ENCODE peak calls at places on chromosomes 16 and 17, in seven cellular contexts. T is AG04449; R is NCI-H2107; P is GM18507; M is ELR; E is fibroblast of lung; D is stimulated activated naive CD8-positive, alpha-beta T cell treated with anti-CD3 and anti-CD28 coated beads, Interleukin-15, Interleukin-2, amounts not matched to agents 100 U/mL and 50 U/mL, for 24 hours. Q is an unnamed sample.

GRCh38 chr17:14672830-14673229 is 371.9 kb downstream of the HS3ST3B1 start:
- DNase-seq in E (peak; percentile 84), M (peak; percentile 29), R (no peak), D (no peak), P (no peak), T (peak; percentile 29), Q (peak; percentile 31)

GRCh38 chr16:53035176-53035942 is 17.3 kb downstream of the CHD9NB start:
- DNase-seq in E (no peak), P (no peak), D (no peak), M (no peak), T (no peak), R (no peak), Q (no peak)

GRCh38 chr17:40516581-40517285 is 15.3 kb upstream of the TNS4 start:
- DNase-seq in P (peak; percentile 57), E (no peak), T (no peak), D (peak; percentile 65), M (peak; percentile 80), R (no peak), Q (no peak)

GRCh38 chr17:81020767-81021497 is 14.0 kb upstream of the BAIAP2 start:
- DNase-seq in T (no peak), M (no peak), P (no peak), R (no peak), E (peak; percentile 34), D (no peak), Q (peak; percentile 73)

GRCh38 chr17:72510454-72511016 is 389.7 kb downstream of the SOX9 start:
- DNase-seq in D (no peak), E (peak; percentile 46), T (no peak), R (peak; percentile 47), M (no peak), P (no peak), Q (no peak)

GRCh38 chr17:81879121-81879520 is 8.0 kb upstream of the ARHGDIA start:
- DNase-seq in D (no peak), E (no peak), P (no peak), T (no peak), M (no peak), R (no peak), Q (no peak)

GRCh38 chr17:37605081-37605480 is 4.1 kb downstream of the SYNRG start:
- DNase-seq in R (no peak), M (peak; percentile 70), E (no peak), T (no peak), D (no peak), P (no peak), Q (no peak)

GRCh38 chr16:87351320-87351698 is 32.3 kb downstream of the FBXO31 start:
- DNase-seq in R (no peak), M (no peak), P (no peak), E (no peak), D (no peak), T (no peak), Q (peak; percentile 3)

GRCh38 chr16:81730090-81731051 is 48.7 kb upstream of the PLCG2 start:
- DNase-seq in E (peak; percentile 80), M (peak; percentile 80), D (peak; percentile 73), T (peak; percentile 3), P (no peak), R (peak; percentile 96), Q (peak; percentile 73)

GRCh38 chr17:50279181-50279526 is 4.9 kb downstream of the TMEM92 start:
- DNase-seq in R (no peak), D (no peak), P (no peak), E (no peak), M (peak; percentile 75), T (no peak), Q (no peak)

GRCh38 chr17:7393613-7394451 is 493 bp downstream of the PLSCR3 start:
- DNase-seq in T (no peak), E (no peak), R (no peak), P (no peak), M (peak; percentile 43), D (peak; percentile 66), Q (no peak)

GRCh38 chr17:78826836-78827509 is 13.6 kb downstream of the USP36 start:
- DNase-seq in D (no peak), T (no peak), R (no peak), M (no peak), E (no peak), P (no peak), Q (no peak)

GRCh38 chr17:5019475-5019956 is 15.7 kb downstream of the SLC52A1 start:
- DNase-seq in T (no peak), E (no peak), R (no peak), D (peak; percentile 57), P (no peak), M (peak; percentile 58), Q (no peak)

GRCh38 chr17:75785016-75785769 is 587 bp downstream of the UNK start:
- DNase-seq in R (peak; percentile 70), M (peak; percentile 94), E (peak; percentile 94), D (peak; percentile 93), P (peak; percentile 72), T (no peak), Q (peak; percentile 88)

GRCh38 chr16:31071861-31072260 is 2.2 kb downstream of the ZNF668 start:
- DNase-seq in R (no peak), E (peak; percentile 77), T (no peak), P (no peak), D (no peak), M (peak; percentile 60), Q (peak; percentile 89)

GRCh38 chr16:13070268-13070667 is 168.9 kb downstream of the SHISA9 start:
- DNase-seq in M (no peak), P (no peak), T (no peak), R (no peak), E (no peak), D (no peak), Q (no peak)

GRCh38 chr17:4583796-4584124 is 569 bp upstream of the SMTNL2 start:
- DNase-seq in E (no peak), R (no peak), D (no peak), T (no peak), M (peak; percentile 45), P (no peak), Q (no peak)

GRCh38 chr17:32527146-32527545 is 40.4 kb downstream of the CDK5R1 start:
- DNase-seq in D (no peak), M (no peak), E (no peak), T (no peak), R (no peak), P (no peak), Q (no peak)

GRCh38 chr16:89187337-89188063 is 12.8 kb downstream of the SLC22A31 start:
- DNase-seq in R (no peak), M (peak; percentile 46), P (no peak), T (no peak), D (peak; percentile 53), E (peak; percentile 22), Q (peak; percentile 20)

GRCh38 chr17:27595208-27595607 is 35.8 kb upstream of the LGALS9 start:
- DNase-seq in P (no peak), M (no peak), E (no peak), T (no peak), D (no peak), R (no peak), Q (no peak)

GRCh38 chr17:5219536-5219935 is 15.1 kb downstream of the SCIMP start:
- DNase-seq in D (no peak), R (no peak), E (no peak), M (no peak), P (no peak), T (no peak), Q (no peak)

GRCh38 chr16:50161950-50162349 is 8.8 kb downstream of the TENT4B start:
- DNase-seq in M (no peak), R (no peak), D (no peak), P (no peak), T (no peak), E (no peak), Q (no peak)

GRCh38 chr16:49580751-49581303 is 207.2 kb downstream of the C16orf78 start:
- DNase-seq in M (no peak), R (no peak), D (no peak), T (no peak), E (no peak), P (no peak), Q (peak; percentile 46)

GRCh38 chr17:17782425-17783120 is 54.2 kb downstream of the SREBF1 start:
- DNase-seq in R (no peak), E (no peak), D (peak; percentile 16), T (no peak), M (peak; percentile 26), P (no peak), Q (no peak)

GRCh38 chr17:80890551-80890930 is 101.1 kb upstream of the CHMP6 start:
- DNase-seq in T (no peak), R (no peak), P (no peak), E (no peak), M (no peak), D (peak; percentile 32), Q (no peak)

GRCh38 chr16:87169509-87169985 is 147.6 kb downstream of the C16orf95 start:
- DNase-seq in M (no peak), T (no peak), E (peak; percentile 63), R (peak; percentile 22), D (no peak), P (no peak), Q (no peak)

GRCh38 chr16:2296662-2297505 is 29.0 kb upstream of the RNPS1 start:
- DNase-seq in P (no peak), T (no peak), D (peak; percentile 46), M (peak; percentile 31), E (peak; percentile 14), R (no peak), Q (peak; percentile 33)